ENCODE peak calls at places on chromosomes 7 and 10, in five cellular contexts. One of them, this sample, is unnamed. For H3K36me3, the result is how much of the 10 kb centered on the place peaks cover.

GRCh38 chr10:30028452-30029045 is 30.8 kb downstream of the JCAD start:
- DNase-seq in brain microvascular endothelial cell: no peak
- DNase-seq in body of pancreas: no peak
- DNase-seq in PC-9: no peak
- DNase-seq in heart right ventricle: no peak
- DNase-seq in this sample: no peak

GRCh38 chr10:87740232-87740631 is 77.8 kb downstream of the ATAD1 start:
- DNase-seq in brain microvascular endothelial cell: no peak
- DNase-seq in body of pancreas: no peak
- DNase-seq in PC-9: no peak
- DNase-seq in heart right ventricle: no peak
- DNase-seq in this sample: no peak

GRCh38 chr10:58756126-58756525 is 243.5 kb downstream of the BICC1 start:
- DNase-seq in brain microvascular endothelial cell: peak
- DNase-seq in body of pancreas: no peak
- DNase-seq in PC-9: no peak
- DNase-seq in heart right ventricle: no peak
- DNase-seq in this sample: no peak

GRCh38 chr10:84352251-84352842 is 24.0 kb downstream of the CCSER2 start:
- DNase-seq in brain microvascular endothelial cell: peak
- DNase-seq in body of pancreas: peak
- DNase-seq in PC-9: peak
- DNase-seq in heart right ventricle: peak
- DNase-seq in this sample: peak

GRCh38 chr10:75019360-75019759 is 92.1 kb upstream of the SAMD8 start:
- DNase-seq in brain microvascular endothelial cell: no peak
- DNase-seq in body of pancreas: no peak
- DNase-seq in PC-9: no peak
- DNase-seq in heart right ventricle: no peak
- DNase-seq in this sample: no peak

GRCh38 chr10:11782793-11783557 is 40.2 kb upstream of the PROSER2 start:
- DNase-seq in brain microvascular endothelial cell: peak
- DNase-seq in body of pancreas: no peak
- DNase-seq in PC-9: peak
- DNase-seq in heart right ventricle: no peak
- DNase-seq in this sample: peak

GRCh38 chr7:69889338-69890080 is 291.2 kb downstream of the AUTS2 start:
- DNase-seq in brain microvascular endothelial cell: no peak
- DNase-seq in body of pancreas: no peak
- DNase-seq in PC-9: no peak
- DNase-seq in heart right ventricle: no peak
- DNase-seq in this sample: no peak

GRCh38 chr7:29343379-29343778 is 148.8 kb downstream of the CHN2 start:
- DNase-seq in brain microvascular endothelial cell: no peak
- DNase-seq in body of pancreas: no peak
- DNase-seq in PC-9: no peak
- DNase-seq in heart right ventricle: no peak
- DNase-seq in this sample: no peak

GRCh38 chr10:33843379-33843778 is 508.9 kb upstream of the NRP1 start:
- DNase-seq in brain microvascular endothelial cell: no peak
- DNase-seq in body of pancreas: no peak
- DNase-seq in PC-9: no peak
- DNase-seq in heart right ventricle: no peak
- DNase-seq in this sample: no peak

DNA sequence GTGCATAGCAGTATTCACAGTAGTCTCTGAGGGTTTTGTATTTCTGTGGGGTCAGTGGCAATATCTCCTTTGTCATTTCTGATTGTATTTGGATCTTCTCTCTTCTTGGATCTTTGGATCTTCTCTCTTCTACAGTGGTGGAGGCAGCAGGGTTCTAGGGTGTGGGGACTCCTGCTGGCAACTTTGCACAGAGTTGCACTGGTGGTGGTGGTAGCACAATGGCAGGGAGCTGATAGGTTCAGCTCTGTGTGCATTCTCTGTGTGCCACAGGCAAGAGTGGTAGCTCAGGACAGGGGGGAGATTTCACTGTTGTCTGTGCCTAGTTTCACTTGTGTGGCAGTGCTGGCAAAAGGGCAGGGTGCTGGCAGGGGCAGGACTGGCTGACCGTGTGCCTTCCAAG is 35.1 kb upstream of the PRSS37 start:
- DNase-seq in brain microvascular endothelial cell: no peak
- DNase-seq in body of pancreas: no peak
- DNase-seq in PC-9: no peak
- DNase-seq in heart right ventricle: no peak
- DNase-seq in this sample: no peak
- H3K36me3 ChIP-seq in brain microvascular endothelial cell: under half
- H3K36me3 ChIP-seq in body of pancreas: under half
- H3K36me3 ChIP-seq in PC-9: under half
- H3K36me3 ChIP-seq in heart right ventricle: under half
- H3K36me3 ChIP-seq in this sample: under half

DNA sequence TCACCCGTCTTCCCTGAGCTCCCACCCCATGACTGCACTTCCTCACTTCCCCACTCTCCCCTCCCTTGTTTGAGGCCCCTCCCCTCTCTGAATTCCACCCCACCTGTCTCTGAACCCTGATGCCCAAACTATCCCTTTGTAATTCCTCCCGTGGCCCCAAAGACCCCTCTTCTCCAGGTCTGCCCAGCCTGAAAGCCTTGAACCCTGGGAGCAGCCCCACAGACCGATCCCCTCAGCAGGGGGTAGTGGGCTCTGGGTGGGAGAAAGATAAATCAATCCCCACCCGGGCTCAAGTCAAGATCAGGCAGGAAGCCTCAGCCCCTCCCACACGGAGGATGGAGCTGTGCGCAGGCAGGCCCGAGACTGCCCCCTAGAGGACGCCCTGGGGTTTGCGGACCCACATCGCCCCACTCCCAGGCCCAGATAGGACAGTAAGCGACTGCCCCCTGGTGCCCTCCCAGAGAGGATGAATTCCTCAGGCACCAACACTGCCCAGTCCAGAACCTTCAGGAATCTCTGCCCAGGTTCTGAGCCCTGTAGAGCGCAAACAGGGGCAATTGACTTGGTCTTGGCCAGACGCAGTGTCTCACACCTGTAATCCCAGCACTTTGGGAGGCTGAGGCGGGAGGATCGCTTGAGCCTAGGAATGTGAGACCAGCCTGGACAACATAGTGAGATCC is 11.7 kb downstream of the HSPB1 start:
- DNase-seq in brain microvascular endothelial cell: peak
- DNase-seq in body of pancreas: peak
- DNase-seq in PC-9: peak
- DNase-seq in heart right ventricle: peak
- DNase-seq in this sample: peak
- TF ChIP-seq CTCF in brain microvascular endothelial cell: peak
- TF ChIP-seq CTCF in body of pancreas: peak
- TF ChIP-seq CTCF in PC-9: peak
- TF ChIP-seq CTCF in heart right ventricle: peak
- TF ChIP-seq CTCF in this sample: peak

GRCh38 chr7:41878331-41879112 is 175.6 kb upstream of the INHBA start:
- DNase-seq in brain microvascular endothelial cell: no peak
- DNase-seq in body of pancreas: no peak
- DNase-seq in PC-9: no peak
- DNase-seq in heart right ventricle: no peak
- DNase-seq in this sample: no peak
- H3K27ac ChIP-seq in brain microvascular endothelial cell: peak
- H3K27ac ChIP-seq in body of pancreas: no peak
- H3K27ac ChIP-seq in PC-9: no peak
- H3K27ac ChIP-seq in heart right ventricle: no peak
- H3K27ac ChIP-seq in this sample: no peak

DNA sequence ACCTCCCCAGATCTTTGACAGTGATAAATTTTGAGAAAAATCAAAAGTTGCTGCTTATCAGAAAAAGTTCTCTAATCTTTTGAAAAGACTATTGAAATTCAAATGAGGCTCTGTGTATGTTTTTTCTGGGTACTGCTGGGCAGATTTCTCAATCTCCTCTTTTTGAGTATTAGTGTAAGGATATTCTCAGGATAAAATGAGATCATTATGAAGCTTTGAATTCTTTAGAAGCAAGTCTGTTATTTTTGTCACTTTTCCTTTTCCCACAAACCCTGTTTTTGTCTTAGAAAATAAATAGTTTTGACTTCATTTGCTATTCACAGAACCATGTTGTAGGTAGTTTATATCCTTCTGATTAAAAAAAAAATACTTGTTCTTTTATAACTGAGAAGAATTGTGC is 7.9 kb downstream of the STAM start:
- DNase-seq in brain microvascular endothelial cell: no peak
- DNase-seq in body of pancreas: no peak
- DNase-seq in PC-9: no peak
- DNase-seq in heart right ventricle: no peak
- DNase-seq in this sample: no peak
- H3K36me3 ChIP-seq in brain microvascular endothelial cell: under half
- H3K36me3 ChIP-seq in body of pancreas: under half
- H3K36me3 ChIP-seq in PC-9: under half
- H3K36me3 ChIP-seq in heart right ventricle: under half
- H3K36me3 ChIP-seq in this sample: under half

DNA sequence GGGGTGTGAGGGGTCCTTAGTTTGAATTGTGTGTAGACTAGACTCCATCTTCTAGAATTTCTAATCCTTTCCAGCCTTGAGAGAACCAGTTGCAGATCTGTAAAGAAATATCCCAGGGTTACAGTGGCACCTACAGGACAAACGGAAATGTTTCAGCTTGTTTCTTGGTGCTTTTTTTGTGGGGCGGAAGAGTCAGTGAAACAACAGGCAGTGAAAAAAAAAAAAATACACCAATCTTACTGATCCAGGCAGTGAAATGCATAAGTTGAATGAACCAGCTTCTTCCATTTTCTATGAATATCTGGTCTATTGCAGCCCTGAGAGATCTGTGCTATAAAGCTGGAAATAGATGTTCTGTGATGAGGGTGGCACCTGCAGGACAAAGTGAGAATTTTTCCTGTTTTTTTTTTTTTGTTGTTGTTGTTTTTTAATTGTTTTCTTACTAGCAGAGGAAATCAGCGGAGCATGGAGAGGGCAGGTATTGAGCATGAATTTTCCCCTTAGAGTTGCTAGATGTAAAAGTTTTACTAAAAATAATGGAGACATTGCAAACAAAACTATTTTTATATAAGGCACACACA is 81.9 kb upstream of the DYNC1I1 start:
- DNase-seq in brain microvascular endothelial cell: peak
- DNase-seq in body of pancreas: no peak
- DNase-seq in PC-9: peak
- DNase-seq in heart right ventricle: peak
- DNase-seq in this sample: peak
- TF ChIP-seq CTCF in brain microvascular endothelial cell: peak
- TF ChIP-seq CTCF in body of pancreas: peak
- TF ChIP-seq CTCF in PC-9: peak
- TF ChIP-seq CTCF in heart right ventricle: peak
- TF ChIP-seq CTCF in this sample: peak

GRCh38 chr7:141704741-141705140 is 2.8 kb upstream of the DENND11 start:
- DNase-seq in brain microvascular endothelial cell: no peak
- DNase-seq in body of pancreas: no peak
- DNase-seq in PC-9: no peak
- DNase-seq in heart right ventricle: no peak
- DNase-seq in this sample: no peak
- H3K27ac ChIP-seq in brain microvascular endothelial cell: no peak
- H3K27ac ChIP-seq in body of pancreas: no peak
- H3K27ac ChIP-seq in PC-9: no peak
- H3K27ac ChIP-seq in heart right ventricle: no peak
- H3K27ac ChIP-seq in this sample: no peak

DNA sequence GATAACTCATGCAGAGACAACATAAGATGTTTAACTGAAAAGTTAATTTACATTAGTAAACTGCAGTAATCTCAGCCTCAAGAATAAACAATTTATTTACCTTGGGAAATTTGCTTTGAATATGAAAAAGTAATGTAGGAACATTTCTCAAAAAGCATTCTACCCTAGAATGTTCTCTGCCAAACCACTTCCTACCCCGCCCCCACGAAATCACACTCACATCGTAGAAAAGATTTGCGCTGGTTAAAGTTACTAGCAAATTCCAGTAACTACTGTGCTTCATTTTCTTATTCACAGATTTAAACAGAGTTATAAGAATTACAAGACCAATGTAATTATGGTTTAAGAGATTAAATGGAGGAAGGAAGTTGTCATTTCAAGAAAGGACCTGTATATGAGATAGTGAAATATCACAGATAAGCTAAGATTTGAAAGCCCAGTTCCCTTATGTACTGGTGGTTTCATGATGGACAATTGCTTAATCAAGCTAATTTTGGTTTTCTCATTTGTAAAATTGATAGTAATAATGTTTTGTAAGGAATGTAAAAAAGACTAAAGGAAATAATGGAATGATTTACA is 175.4 kb downstream of the GNAI1 start:
- DNase-seq in brain microvascular endothelial cell: no peak
- DNase-seq in body of pancreas: no peak
- DNase-seq in PC-9: no peak
- DNase-seq in heart right ventricle: no peak
- DNase-seq in this sample: peak
- H3K36me3 ChIP-seq in brain microvascular endothelial cell: under half
- H3K36me3 ChIP-seq in body of pancreas: under half
- H3K36me3 ChIP-seq in PC-9: under half
- H3K36me3 ChIP-seq in heart right ventricle: under half
- H3K36me3 ChIP-seq in this sample: under half

GRCh38 chr10:44374155-44374554 is 10.7 kb downstream of the CXCL12 start:
- DNase-seq in brain microvascular endothelial cell: no peak
- DNase-seq in body of pancreas: no peak
- DNase-seq in PC-9: no peak
- DNase-seq in heart right ventricle: no peak
- DNase-seq in this sample: no peak
- TF ChIP-seq CTCF in brain microvascular endothelial cell: no peak
- TF ChIP-seq CTCF in body of pancreas: no peak
- TF ChIP-seq CTCF in PC-9: no peak
- TF ChIP-seq CTCF in heart right ventricle: no peak
- TF ChIP-seq CTCF in this sample: no peak

GRCh38 chr10:114260366-114260765 is 21.3 kb downstream of the VWA2 start:
- DNase-seq in brain microvascular endothelial cell: no peak
- DNase-seq in body of pancreas: no peak
- DNase-seq in PC-9: no peak
- DNase-seq in heart right ventricle: no peak
- DNase-seq in this sample: no peak
- H3K27ac ChIP-seq in brain microvascular endothelial cell: no peak
- H3K27ac ChIP-seq in body of pancreas: no peak
- H3K27ac ChIP-seq in PC-9: no peak
- H3K27ac ChIP-seq in heart right ventricle: peak
- H3K27ac ChIP-seq in this sample: no peak

DNA sequence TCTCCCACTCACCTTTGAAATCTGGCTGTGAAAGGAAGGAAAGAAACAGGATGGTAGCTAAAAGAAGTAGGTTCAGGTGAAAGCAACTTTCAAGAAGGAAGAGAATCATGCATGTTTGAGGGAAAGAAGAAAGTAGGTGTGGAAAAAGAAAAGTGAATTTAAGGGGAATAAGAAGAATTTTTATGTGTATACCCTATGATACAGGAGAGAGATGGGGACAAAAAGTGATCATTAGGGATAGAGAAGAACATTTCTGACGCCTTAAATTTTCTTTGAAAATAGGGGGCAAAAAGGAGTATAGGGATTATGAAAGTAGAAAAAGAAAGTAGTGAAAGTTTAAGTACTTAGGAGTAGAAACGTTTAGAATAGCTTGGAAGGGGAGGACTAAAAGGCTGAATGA is 15.2 kb downstream of the KRIT1 start:
- DNase-seq in brain microvascular endothelial cell: no peak
- DNase-seq in body of pancreas: no peak
- DNase-seq in PC-9: no peak
- DNase-seq in heart right ventricle: no peak
- DNase-seq in this sample: no peak
- H3K36me3 ChIP-seq in brain microvascular endothelial cell: under half
- H3K36me3 ChIP-seq in body of pancreas: under half
- H3K36me3 ChIP-seq in PC-9: under half
- H3K36me3 ChIP-seq in heart right ventricle: under half
- H3K36me3 ChIP-seq in this sample: under half